ENCODE peak calls at places on chromosomes 7 and 10, in ten cellular contexts. U, D, K, R, J, P, M, F, V and L are unnamed samples.

GRCh38 chr10:33341638-33342037 is 7.2 kb upstream of the NRP1 start:
- DNase-seq in M (no peak), D (no peak), J (peak; percentile 66), R (no peak), F (no peak), P (no peak), V (no peak), K (no peak), U (peak; percentile 22), L (no peak)

GRCh38 chr7:96017877-96018276 is 245.5 kb downstream of the DYNC1I1 start:
- DNase-seq in F (peak; percentile 11), U (no peak), D (no peak), J (no peak), R (no peak), V (no peak), P (no peak), M (no peak), K (no peak), L (no peak)

GRCh38 chr10:59713196-59713821 is 3.7 kb upstream of the SLC16A9 start:
- DNase-seq in P (no peak), V (no peak), K (no peak), M (no peak), R (no peak), J (no peak), U (no peak), F (no peak), D (no peak), L (no peak)

GRCh38 chr10:24287559-24288195 is 78.7 kb downstream of the KIAA1217 start:
- DNase-seq in P (no peak), K (no peak), U (no peak), V (no peak), J (no peak), F (no peak), R (no peak), M (no peak), D (no peak), L (no peak)

GRCh38 chr10:95401704-95402469 is 111.1 kb upstream of the PDLIM1 start:
- DNase-seq in K (no peak), F (no peak), D (no peak), U (no peak), M (no peak), R (no peak), V (no peak), J (no peak), P (no peak), L (no peak)

GRCh38 chr10:104657458-104657857 is 16.4 kb downstream of the SORCS3 start:
- DNase-seq in V (no peak), R (no peak), J (peak; percentile 32), U (no peak), D (no peak), P (no peak), F (no peak), M (no peak), K (no peak), L (no peak)

GRCh38 chr10:35194906-35195305 is 68.3 kb downstream of the CREM start:
- DNase-seq in M (peak; percentile 73), R (no peak), P (no peak), U (peak; percentile 36), F (no peak), V (peak; percentile 72), J (peak; percentile 71), K (peak; percentile 10), D (no peak), L (peak; percentile 88)

GRCh38 chr10:93445097-93445960 is 36.8 kb downstream of the MYOF start:
- DNase-seq in R (no peak), D (no peak), V (peak; percentile 99), U (peak; percentile 99), P (peak; percentile 84), F (peak; percentile 80), K (no peak), M (no peak), J (peak; percentile 99), L (peak; percentile 98)

GRCh38 chr7:24361001-24361400 is 77.0 kb downstream of the NPY start:
- DNase-seq in J (no peak), V (no peak), P (no peak), U (no peak), K (no peak), R (no peak), D (no peak), F (no peak), M (no peak), L (no peak)

GRCh38 chr10:7776777-7777176 is 11.0 kb downstream of the KIN start:
- DNase-seq in R (no peak), V (no peak), P (no peak), F (no peak), J (no peak), M (no peak), K (no peak), D (no peak), U (no peak), L (no peak)

GRCh38 chr10:110843031-110843430 is 28.7 kb upstream of the PDCD4 start:
- DNase-seq in K (peak; percentile 95), F (no peak), M (peak; percentile 41), V (no peak), P (no peak), D (no peak), U (no peak), R (peak; percentile 8), J (no peak), L (no peak)

GRCh38 chr10:24958701-24959392 is 6.4 kb upstream of the PRTFDC1 start:
- DNase-seq in F (no peak), P (no peak), R (no peak), J (peak; percentile 81), K (no peak), D (no peak), U (peak; percentile 40), M (no peak), V (peak; percentile 86), L (peak; percentile 96)